ENCODE peak calls at places on chromosomes 4 and X, in ten cellular contexts. One of them, this sample, is unnamed.

GRCh38 chr4:56128231-56128630 is 179.5 kb downstream of the CEP135 start:
- DNase-seq in ascending aorta: no peak
- DNase-seq in AG04449: no peak
- DNase-seq in GM23338: no peak
- DNase-seq in fibroblast of lung: peak
- DNase-seq in PC-3: peak
- DNase-seq in transverse colon: no peak
- DNase-seq in left ventricle myocardium inferior: no peak
- DNase-seq in NB4: no peak
- DNase-seq in AG10803: peak
- DNase-seq in this sample: no peak

GRCh38 chr4:14749910-14750309 is 252.4 kb upstream of the CPEB2 start:
- DNase-seq in ascending aorta: no peak
- DNase-seq in left ventricle myocardium inferior: peak
- DNase-seq in transverse colon: peak
- DNase-seq in NB4: peak
- DNase-seq in GM23338: peak
- DNase-seq in AG10803: peak
- DNase-seq in fibroblast of lung: peak
- DNase-seq in PC-3: peak
- DNase-seq in AG04449: no peak
- DNase-seq in this sample: peak

GRCh38 chrX:78769356-78769755 is 21.8 kb downstream of the LPAR4 start:
- DNase-seq in left ventricle myocardium inferior: no peak
- DNase-seq in GM23338: no peak
- DNase-seq in AG10803: no peak
- DNase-seq in ascending aorta: no peak
- DNase-seq in fibroblast of lung: no peak
- DNase-seq in NB4: no peak
- DNase-seq in PC-3: no peak
- DNase-seq in transverse colon: no peak
- DNase-seq in AG04449: no peak
- DNase-seq in this sample: no peak

GRCh38 chr4:159946983-159947645 is 844.2 kb downstream of the RAPGEF2 start:
- DNase-seq in NB4: peak
- DNase-seq in PC-3: peak
- DNase-seq in AG04449: peak
- DNase-seq in AG10803: peak
- DNase-seq in left ventricle myocardium inferior: no peak
- DNase-seq in transverse colon: no peak
- DNase-seq in ascending aorta: no peak
- DNase-seq in GM23338: peak
- DNase-seq in fibroblast of lung: peak
- DNase-seq in this sample: no peak

GRCh38 chr4:19005211-19005610 is 983.7 kb upstream of the LCORL start:
- DNase-seq in NB4: no peak
- DNase-seq in GM23338: peak
- DNase-seq in PC-3: no peak
- DNase-seq in left ventricle myocardium inferior: no peak
- DNase-seq in ascending aorta: no peak
- DNase-seq in fibroblast of lung: peak
- DNase-seq in AG10803: no peak
- DNase-seq in AG04449: no peak
- DNase-seq in transverse colon: no peak
- DNase-seq in this sample: peak

GRCh38 chr4:139814285-139815015 is 148.8 kb downstream of the MGST2 start:
- DNase-seq in left ventricle myocardium inferior: no peak
- DNase-seq in PC-3: no peak
- DNase-seq in GM23338: no peak
- DNase-seq in AG04449: no peak
- DNase-seq in transverse colon: no peak
- DNase-seq in AG10803: peak
- DNase-seq in NB4: peak
- DNase-seq in ascending aorta: no peak
- DNase-seq in fibroblast of lung: peak
- DNase-seq in this sample: no peak

GRCh38 chr4:151618858-151619257 is 141.9 kb downstream of the GATB start:
- DNase-seq in GM23338: no peak
- DNase-seq in PC-3: no peak
- DNase-seq in NB4: no peak
- DNase-seq in transverse colon: no peak
- DNase-seq in fibroblast of lung: no peak
- DNase-seq in AG04449: no peak
- DNase-seq in ascending aorta: no peak
- DNase-seq in AG10803: no peak
- DNase-seq in left ventricle myocardium inferior: no peak
- DNase-seq in this sample: no peak

GRCh38 chr4:75834095-75834771 is 68.0 kb downstream of the PPEF2 start:
- DNase-seq in NB4: peak
- DNase-seq in GM23338: no peak
- DNase-seq in PC-3: no peak
- DNase-seq in transverse colon: no peak
- DNase-seq in AG10803: no peak
- DNase-seq in left ventricle myocardium inferior: no peak
- DNase-seq in ascending aorta: no peak
- DNase-seq in AG04449: no peak
- DNase-seq in fibroblast of lung: no peak
- DNase-seq in this sample: peak

GRCh38 chr4:7878323-7878722 is 61.3 kb downstream of the AFAP1 start:
- DNase-seq in ascending aorta: no peak
- DNase-seq in transverse colon: no peak
- DNase-seq in AG04449: no peak
- DNase-seq in NB4: no peak
- DNase-seq in GM23338: no peak
- DNase-seq in AG10803: no peak
- DNase-seq in left ventricle myocardium inferior: no peak
- DNase-seq in fibroblast of lung: no peak
- DNase-seq in PC-3: no peak
- DNase-seq in this sample: no peak

GRCh38 chr4:7874838-7875237 is 64.8 kb downstream of the AFAP1 start:
- DNase-seq in left ventricle myocardium inferior: no peak
- DNase-seq in NB4: no peak
- DNase-seq in ascending aorta: no peak
- DNase-seq in AG04449: no peak
- DNase-seq in AG10803: no peak
- DNase-seq in fibroblast of lung: no peak
- DNase-seq in GM23338: no peak
- DNase-seq in PC-3: no peak
- DNase-seq in transverse colon: no peak
- DNase-seq in this sample: no peak

GRCh38 chr4:7877131-7877530 is 62.5 kb downstream of the AFAP1 start:
- DNase-seq in transverse colon: no peak
- DNase-seq in left ventricle myocardium inferior: no peak
- DNase-seq in GM23338: no peak
- DNase-seq in AG04449: no peak
- DNase-seq in ascending aorta: no peak
- DNase-seq in PC-3: no peak
- DNase-seq in NB4: no peak
- DNase-seq in AG10803: no peak
- DNase-seq in fibroblast of lung: no peak
- DNase-seq in this sample: no peak

GRCh38 chr4:7873881-7874280 is 65.8 kb downstream of the AFAP1 start:
- DNase-seq in fibroblast of lung: peak
- DNase-seq in GM23338: no peak
- DNase-seq in AG04449: no peak
- DNase-seq in ascending aorta: no peak
- DNase-seq in left ventricle myocardium inferior: no peak
- DNase-seq in transverse colon: no peak
- DNase-seq in AG10803: no peak
- DNase-seq in NB4: no peak
- DNase-seq in PC-3: peak
- DNase-seq in this sample: no peak

DNA sequence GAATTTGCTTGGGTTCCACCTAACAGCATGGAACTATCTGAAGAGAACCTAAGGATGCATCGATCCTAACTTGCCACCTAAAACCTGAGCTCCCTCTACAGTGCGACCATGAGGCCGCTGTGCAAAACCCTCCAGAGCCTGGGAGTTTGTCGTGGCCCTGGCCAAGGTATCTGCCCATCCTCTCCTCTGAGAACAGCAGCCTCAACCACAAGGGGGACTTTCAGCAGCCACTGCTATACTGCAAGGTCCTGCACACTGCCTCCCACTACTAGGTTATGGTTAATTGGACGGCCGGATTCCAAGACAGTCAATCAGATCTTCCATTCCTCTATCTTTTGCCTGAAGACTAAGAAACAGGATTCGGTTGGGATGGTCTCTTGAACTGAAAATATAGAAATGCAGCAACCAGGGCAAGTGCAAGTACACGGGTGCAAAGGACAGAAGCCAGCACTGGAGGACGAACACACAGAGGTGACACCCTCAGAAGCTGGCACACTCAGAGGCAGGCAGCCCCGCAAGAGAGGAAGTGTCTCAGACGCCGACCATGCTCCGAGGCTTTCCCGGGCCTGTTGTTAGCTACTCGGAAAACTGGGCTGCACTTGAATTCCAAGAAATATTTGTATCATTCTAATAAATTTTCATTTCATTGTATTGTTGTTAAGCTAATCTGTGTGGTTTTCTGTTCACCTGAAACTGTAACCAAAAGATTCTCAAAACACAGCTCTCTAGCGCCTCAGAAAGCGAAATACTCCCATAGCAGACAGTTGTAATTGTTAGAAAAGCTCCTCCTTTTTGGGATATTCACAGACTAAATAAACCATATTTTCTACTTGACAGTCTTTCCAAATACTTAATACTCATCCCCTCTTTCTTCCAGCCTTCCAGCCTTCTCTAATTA is 63.3 kb downstream of the AFAP1 start:
- DNase-seq in AG04449: no peak
- DNase-seq in GM23338: peak
- DNase-seq in transverse colon: no peak
- DNase-seq in AG10803: peak
- DNase-seq in PC-3: no peak
- DNase-seq in left ventricle myocardium inferior: no peak
- DNase-seq in fibroblast of lung: peak
- DNase-seq in ascending aorta: no peak
- DNase-seq in NB4: peak
- DNase-seq in this sample: peak
- H3K4me3 ChIP-seq in AG04449: no peak
- H3K4me3 ChIP-seq in GM23338: no peak
- H3K4me3 ChIP-seq in transverse colon: no peak
- H3K4me3 ChIP-seq in AG10803: peak
- H3K4me3 ChIP-seq in PC-3: no peak
- H3K4me3 ChIP-seq in left ventricle myocardium inferior: no peak
- H3K4me3 ChIP-seq in fibroblast of lung: no peak
- H3K4me3 ChIP-seq in ascending aorta: no peak
- H3K4me3 ChIP-seq in NB4: no peak
- H3K4me3 ChIP-seq in this sample: peak

GRCh38 chr4:2813446-2814405 is 20.8 kb downstream of the SH3BP2 start:
- DNase-seq in GM23338: no peak
- DNase-seq in ascending aorta: no peak
- DNase-seq in left ventricle myocardium inferior: no peak
- DNase-seq in AG10803: no peak
- DNase-seq in transverse colon: no peak
- DNase-seq in fibroblast of lung: no peak
- DNase-seq in PC-3: no peak
- DNase-seq in AG04449: no peak
- DNase-seq in NB4: no peak
- DNase-seq in this sample: no peak
- H3K4me3 ChIP-seq in GM23338: no peak
- H3K4me3 ChIP-seq in ascending aorta: no peak
- H3K4me3 ChIP-seq in left ventricle myocardium inferior: peak
- H3K4me3 ChIP-seq in AG10803: no peak
- H3K4me3 ChIP-seq in transverse colon: peak
- H3K4me3 ChIP-seq in fibroblast of lung: no peak
- H3K4me3 ChIP-seq in PC-3: no peak
- H3K4me3 ChIP-seq in AG04449: no peak
- H3K4me3 ChIP-seq in NB4: peak
- H3K4me3 ChIP-seq in this sample: no peak

GRCh38 chrX:118346258-118347094 is 570 bp downstream of the WDR44 start:
- DNase-seq in fibroblast of lung: no peak
- DNase-seq in AG10803: no peak
- DNase-seq in GM23338: peak
- DNase-seq in ascending aorta: no peak
- DNase-seq in transverse colon: peak
- DNase-seq in left ventricle myocardium inferior: peak
- DNase-seq in AG04449: no peak
- DNase-seq in NB4: peak
- DNase-seq in PC-3: peak
- DNase-seq in this sample: no peak

GRCh38 chrX:118348186-118348810 is 2.4 kb downstream of the WDR44 start:
- DNase-seq in ascending aorta: no peak
- DNase-seq in GM23338: peak
- DNase-seq in NB4: no peak
- DNase-seq in left ventricle myocardium inferior: no peak
- DNase-seq in PC-3: no peak
- DNase-seq in AG10803: no peak
- DNase-seq in fibroblast of lung: no peak
- DNase-seq in AG04449: no peak
- DNase-seq in transverse colon: no peak
- DNase-seq in this sample: no peak

GRCh38 chrX:118345401-118346257 is at the start of gene WDR44:
- DNase-seq in ascending aorta: peak
- DNase-seq in GM23338: peak
- DNase-seq in fibroblast of lung: peak
- DNase-seq in PC-3: peak
- DNase-seq in AG04449: peak
- DNase-seq in NB4: peak
- DNase-seq in AG10803: peak
- DNase-seq in transverse colon: peak
- DNase-seq in left ventricle myocardium inferior: peak
- DNase-seq in this sample: peak

GRCh38 chrX:118349188-118349587 is 3.3 kb downstream of the WDR44 start:
- DNase-seq in GM23338: no peak
- DNase-seq in fibroblast of lung: no peak
- DNase-seq in ascending aorta: no peak
- DNase-seq in left ventricle myocardium inferior: no peak
- DNase-seq in NB4: no peak
- DNase-seq in AG04449: no peak
- DNase-seq in transverse colon: no peak
- DNase-seq in PC-3: no peak
- DNase-seq in AG10803: no peak
- DNase-seq in this sample: no peak

DNA sequence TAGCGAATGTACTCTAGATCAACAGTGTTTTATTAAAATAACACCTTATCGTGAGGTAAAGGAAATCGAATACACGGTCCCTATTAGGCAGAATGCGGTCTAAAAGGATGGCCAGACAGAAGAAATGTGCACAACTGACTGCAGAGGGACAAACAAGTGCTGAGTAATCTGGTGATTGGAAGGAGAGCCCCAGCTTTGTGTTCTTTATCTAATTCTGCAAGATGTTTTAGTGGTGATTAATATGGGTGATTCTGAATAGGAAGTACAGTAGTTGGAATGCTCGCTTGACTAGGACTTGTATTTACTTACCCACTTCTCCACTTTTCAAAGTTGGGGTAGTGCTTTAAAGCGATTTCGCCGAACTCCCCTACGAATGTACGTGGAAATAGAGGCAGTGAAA is 1.2 kb downstream of the WDR44 start:
- DNase-seq in PC-3: peak
- DNase-seq in left ventricle myocardium inferior: no peak
- DNase-seq in transverse colon: no peak
- DNase-seq in AG04449: no peak
- DNase-seq in GM23338: no peak
- DNase-seq in AG10803: peak
- DNase-seq in ascending aorta: no peak
- DNase-seq in NB4: peak
- DNase-seq in fibroblast of lung: peak
- DNase-seq in this sample: peak
- H3K4me3 ChIP-seq in PC-3: peak
- H3K4me3 ChIP-seq in left ventricle myocardium inferior: peak
- H3K4me3 ChIP-seq in transverse colon: peak
- H3K4me3 ChIP-seq in AG04449: peak
- H3K4me3 ChIP-seq in GM23338: peak
- H3K4me3 ChIP-seq in AG10803: peak
- H3K4me3 ChIP-seq in ascending aorta: peak
- H3K4me3 ChIP-seq in NB4: peak
- H3K4me3 ChIP-seq in fibroblast of lung: peak
- H3K4me3 ChIP-seq in this sample: peak

DNA sequence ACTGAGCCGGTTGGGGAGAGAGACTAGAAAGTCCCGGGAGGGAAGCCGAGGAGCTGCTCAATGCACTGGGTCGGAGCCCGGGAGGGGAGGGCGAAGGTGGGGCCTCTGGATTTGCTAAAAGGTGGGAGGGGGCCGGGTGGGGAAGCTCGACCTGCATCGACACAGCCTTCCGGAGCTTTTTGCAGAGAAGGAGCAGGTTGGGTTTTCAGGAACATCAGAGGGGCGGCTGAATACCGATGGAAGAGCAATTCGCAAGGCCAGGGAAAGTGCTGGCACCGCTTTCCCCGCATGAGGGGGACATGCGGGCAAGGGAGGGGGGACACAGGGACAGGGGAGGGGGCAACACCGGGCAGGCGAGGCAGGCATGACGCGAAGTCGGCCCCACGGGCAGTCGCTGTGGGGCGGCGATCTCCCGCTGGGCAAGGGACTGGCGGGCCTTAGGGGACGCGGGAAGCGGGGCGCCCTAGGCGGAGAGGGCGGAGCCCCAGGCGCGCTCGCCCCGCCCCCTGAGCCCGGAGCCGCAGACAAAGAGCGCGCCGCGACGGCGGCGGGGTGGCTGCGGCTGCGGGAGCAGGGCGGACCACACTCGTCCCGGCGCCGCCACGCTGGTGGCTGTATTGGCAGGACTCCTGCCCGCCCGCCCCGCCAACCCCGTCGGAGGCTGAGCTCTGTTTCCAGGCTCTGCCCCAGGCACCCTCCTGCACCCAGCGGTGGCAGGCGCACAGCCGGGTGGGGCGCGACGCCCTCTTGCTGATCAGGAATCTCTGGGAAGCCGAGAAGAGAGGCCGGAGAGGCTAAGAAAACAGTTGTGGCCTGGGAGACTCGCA is 11.6 kb downstream of the PDZD4 start:
- DNase-seq in ascending aorta: no peak
- DNase-seq in AG10803: no peak
- DNase-seq in GM23338: peak
- DNase-seq in left ventricle myocardium inferior: peak
- DNase-seq in NB4: peak
- DNase-seq in PC-3: peak
- DNase-seq in transverse colon: peak
- DNase-seq in fibroblast of lung: no peak
- DNase-seq in AG04449: no peak
- DNase-seq in this sample: no peak
- H3K4me3 ChIP-seq in ascending aorta: peak
- H3K4me3 ChIP-seq in AG10803: peak
- H3K4me3 ChIP-seq in GM23338: peak
- H3K4me3 ChIP-seq in left ventricle myocardium inferior: peak
- H3K4me3 ChIP-seq in NB4: peak
- H3K4me3 ChIP-seq in PC-3: peak
- H3K4me3 ChIP-seq in transverse colon: peak
- H3K4me3 ChIP-seq in fibroblast of lung: no peak
- H3K4me3 ChIP-seq in AG04449: peak
- H3K4me3 ChIP-seq in this sample: peak